ENCODE peak calls at places on chromosomes 13 and 19, in ten cellular contexts. One of them, this sample, is unnamed.

GRCh38 chr19:40421468-40421778 is 4.4 kb downstream of the SERTAD1 start:
- DNase-seq in NCI-H2081: no peak
- DNase-seq in cardiac muscle cell: no peak
- DNase-seq in SK-N-MC: no peak
- DNase-seq in stimulated activated CD8-positive, alpha-beta memory T cell treated with anti-CD3 and anti-CD28 coated beads, Interleukin-2, amount 100 ng/mL, for 48 hours: no peak
- DNase-seq in C1 segment of cervical spinal cord: no peak
- DNase-seq in DMS 273 treated with DMSO at 0.1 percent for 48 hours: no peak
- DNase-seq in neural crest cell: no peak
- DNase-seq in NCI-H1436: no peak
- DNase-seq in sciatic nerve: no peak
- DNase-seq in this sample: no peak

GRCh38 chr13:113126265-113127150 is 3.9 kb downstream of the F10 start:
- DNase-seq in NCI-H1436: no peak
- DNase-seq in sciatic nerve: peak; percentile 32
- DNase-seq in SK-N-MC: no peak
- DNase-seq in cardiac muscle cell: no peak
- DNase-seq in stimulated activated CD8-positive, alpha-beta memory T cell treated with anti-CD3 and anti-CD28 coated beads, Interleukin-2, amount 100 ng/mL, for 48 hours: no peak
- DNase-seq in DMS 273 treated with DMSO at 0.1 percent for 48 hours: no peak
- DNase-seq in neural crest cell: no peak
- DNase-seq in C1 segment of cervical spinal cord: no peak
- DNase-seq in NCI-H2081: no peak
- DNase-seq in this sample: peak; percentile 36

GRCh38 chr13:31945202-31945978 is 86.2 kb upstream of the FRY start:
- DNase-seq in NCI-H2081: peak; percentile 59
- DNase-seq in SK-N-MC: no peak
- DNase-seq in neural crest cell: no peak
- DNase-seq in sciatic nerve: peak; percentile 79
- DNase-seq in C1 segment of cervical spinal cord: no peak
- DNase-seq in DMS 273 treated with DMSO at 0.1 percent for 48 hours: peak; percentile 86
- DNase-seq in cardiac muscle cell: peak; percentile 79
- DNase-seq in stimulated activated CD8-positive, alpha-beta memory T cell treated with anti-CD3 and anti-CD28 coated beads, Interleukin-2, amount 100 ng/mL, for 48 hours: no peak
- DNase-seq in NCI-H1436: peak; percentile 30
- DNase-seq in this sample: peak; percentile 60

GRCh38 chr13:30696278-30697176 is 38.8 kb upstream of the ALOX5AP start:
- DNase-seq in NCI-H1436: no peak
- DNase-seq in stimulated activated CD8-positive, alpha-beta memory T cell treated with anti-CD3 and anti-CD28 coated beads, Interleukin-2, amount 100 ng/mL, for 48 hours: no peak
- DNase-seq in sciatic nerve: no peak
- DNase-seq in cardiac muscle cell: peak; percentile 54
- DNase-seq in SK-N-MC: no peak
- DNase-seq in NCI-H2081: peak; percentile 2
- DNase-seq in neural crest cell: no peak
- DNase-seq in C1 segment of cervical spinal cord: no peak
- DNase-seq in DMS 273 treated with DMSO at 0.1 percent for 48 hours: no peak
- DNase-seq in this sample: no peak

GRCh38 chr13:51148223-51148951 is 37.3 kb upstream of the C13orf42 start:
- DNase-seq in cardiac muscle cell: peak; percentile 5
- DNase-seq in SK-N-MC: peak; percentile 77
- DNase-seq in DMS 273 treated with DMSO at 0.1 percent for 48 hours: no peak
- DNase-seq in C1 segment of cervical spinal cord: no peak
- DNase-seq in neural crest cell: no peak
- DNase-seq in stimulated activated CD8-positive, alpha-beta memory T cell treated with anti-CD3 and anti-CD28 coated beads, Interleukin-2, amount 100 ng/mL, for 48 hours: no peak
- DNase-seq in NCI-H1436: no peak
- DNase-seq in NCI-H2081: peak; percentile 81
- DNase-seq in sciatic nerve: no peak
- DNase-seq in this sample: no peak

GRCh38 chr13:38781539-38781938 is 94.7 kb downstream of the FREM2 start:
- DNase-seq in cardiac muscle cell: no peak
- DNase-seq in NCI-H2081: no peak
- DNase-seq in SK-N-MC: no peak
- DNase-seq in sciatic nerve: no peak
- DNase-seq in stimulated activated CD8-positive, alpha-beta memory T cell treated with anti-CD3 and anti-CD28 coated beads, Interleukin-2, amount 100 ng/mL, for 48 hours: no peak
- DNase-seq in DMS 273 treated with DMSO at 0.1 percent for 48 hours: no peak
- DNase-seq in C1 segment of cervical spinal cord: no peak
- DNase-seq in neural crest cell: no peak
- DNase-seq in NCI-H1436: no peak
- DNase-seq in this sample: no peak

GRCh38 chr19:57872450-57872849 is 16.4 kb downstream of the ZNF814 start:
- DNase-seq in stimulated activated CD8-positive, alpha-beta memory T cell treated with anti-CD3 and anti-CD28 coated beads, Interleukin-2, amount 100 ng/mL, for 48 hours: no peak
- DNase-seq in DMS 273 treated with DMSO at 0.1 percent for 48 hours: no peak
- DNase-seq in NCI-H2081: no peak
- DNase-seq in NCI-H1436: no peak
- DNase-seq in SK-N-MC: no peak
- DNase-seq in C1 segment of cervical spinal cord: no peak
- DNase-seq in sciatic nerve: no peak
- DNase-seq in neural crest cell: no peak
- DNase-seq in cardiac muscle cell: no peak
- DNase-seq in this sample: no peak

GRCh38 chr19:18636183-18636968 is 452 bp upstream of the KLHL26 start:
- DNase-seq in NCI-H1436: peak; percentile 95
- DNase-seq in cardiac muscle cell: peak; percentile 97
- DNase-seq in SK-N-MC: peak; percentile 88
- DNase-seq in stimulated activated CD8-positive, alpha-beta memory T cell treated with anti-CD3 and anti-CD28 coated beads, Interleukin-2, amount 100 ng/mL, for 48 hours: peak; percentile 100
- DNase-seq in neural crest cell: peak; percentile 99
- DNase-seq in NCI-H2081: peak; percentile 91
- DNase-seq in C1 segment of cervical spinal cord: peak; percentile 79
- DNase-seq in DMS 273 treated with DMSO at 0.1 percent for 48 hours: peak; percentile 50
- DNase-seq in sciatic nerve: peak; percentile 100
- DNase-seq in this sample: peak; percentile 91

GRCh38 chr13:31775686-31776085 is 36.4 kb downstream of the RXFP2 start:
- DNase-seq in sciatic nerve: peak; percentile 64
- DNase-seq in SK-N-MC: no peak
- DNase-seq in cardiac muscle cell: peak; percentile 78
- DNase-seq in NCI-H1436: no peak
- DNase-seq in neural crest cell: no peak
- DNase-seq in NCI-H2081: no peak
- DNase-seq in C1 segment of cervical spinal cord: no peak
- DNase-seq in DMS 273 treated with DMSO at 0.1 percent for 48 hours: no peak
- DNase-seq in stimulated activated CD8-positive, alpha-beta memory T cell treated with anti-CD3 and anti-CD28 coated beads, Interleukin-2, amount 100 ng/mL, for 48 hours: no peak
- DNase-seq in this sample: no peak

GRCh38 chr13:28429685-28430290 is 65.1 kb downstream of the FLT1 start:
- DNase-seq in cardiac muscle cell: peak; percentile 33
- DNase-seq in SK-N-MC: no peak
- DNase-seq in DMS 273 treated with DMSO at 0.1 percent for 48 hours: no peak
- DNase-seq in stimulated activated CD8-positive, alpha-beta memory T cell treated with anti-CD3 and anti-CD28 coated beads, Interleukin-2, amount 100 ng/mL, for 48 hours: no peak
- DNase-seq in neural crest cell: no peak
- DNase-seq in C1 segment of cervical spinal cord: no peak
- DNase-seq in sciatic nerve: no peak
- DNase-seq in NCI-H2081: no peak
- DNase-seq in NCI-H1436: no peak
- DNase-seq in this sample: no peak

GRCh38 chr19:2992958-2993357 is 15.6 kb downstream of the TLE6 start:
- DNase-seq in cardiac muscle cell: no peak
- DNase-seq in NCI-H1436: peak; percentile 60
- DNase-seq in NCI-H2081: no peak
- DNase-seq in sciatic nerve: no peak
- DNase-seq in DMS 273 treated with DMSO at 0.1 percent for 48 hours: no peak
- DNase-seq in SK-N-MC: no peak
- DNase-seq in neural crest cell: no peak
- DNase-seq in C1 segment of cervical spinal cord: no peak
- DNase-seq in stimulated activated CD8-positive, alpha-beta memory T cell treated with anti-CD3 and anti-CD28 coated beads, Interleukin-2, amount 100 ng/mL, for 48 hours: no peak
- DNase-seq in this sample: no peak

GRCh38 chr19:4730740-4731171 is 7.1 kb upstream of the DPP9 start:
- DNase-seq in sciatic nerve: no peak
- DNase-seq in DMS 273 treated with DMSO at 0.1 percent for 48 hours: no peak
- DNase-seq in cardiac muscle cell: no peak
- DNase-seq in SK-N-MC: no peak
- DNase-seq in NCI-H1436: no peak
- DNase-seq in neural crest cell: peak; percentile 36
- DNase-seq in NCI-H2081: no peak
- DNase-seq in stimulated activated CD8-positive, alpha-beta memory T cell treated with anti-CD3 and anti-CD28 coated beads, Interleukin-2, amount 100 ng/mL, for 48 hours: peak; percentile 60
- DNase-seq in C1 segment of cervical spinal cord: no peak
- DNase-seq in this sample: no peak

GRCh38 chr19:17180997-17181702 is 34.0 kb upstream of the USE1 start:
- DNase-seq in NCI-H1436: no peak
- DNase-seq in NCI-H2081: no peak
- DNase-seq in C1 segment of cervical spinal cord: no peak
- DNase-seq in stimulated activated CD8-positive, alpha-beta memory T cell treated with anti-CD3 and anti-CD28 coated beads, Interleukin-2, amount 100 ng/mL, for 48 hours: no peak
- DNase-seq in DMS 273 treated with DMSO at 0.1 percent for 48 hours: no peak
- DNase-seq in SK-N-MC: no peak
- DNase-seq in sciatic nerve: no peak
- DNase-seq in neural crest cell: no peak
- DNase-seq in cardiac muscle cell: no peak
- DNase-seq in this sample: no peak

GRCh38 chr19:14979498-14980255 is at the start of gene SLC1A6:
- DNase-seq in cardiac muscle cell: no peak
- DNase-seq in stimulated activated CD8-positive, alpha-beta memory T cell treated with anti-CD3 and anti-CD28 coated beads, Interleukin-2, amount 100 ng/mL, for 48 hours: no peak
- DNase-seq in SK-N-MC: no peak
- DNase-seq in NCI-H1436: no peak
- DNase-seq in NCI-H2081: no peak
- DNase-seq in neural crest cell: peak; percentile 22
- DNase-seq in sciatic nerve: no peak
- DNase-seq in DMS 273 treated with DMSO at 0.1 percent for 48 hours: no peak
- DNase-seq in C1 segment of cervical spinal cord: no peak
- DNase-seq in this sample: no peak

GRCh38 chr19:41230067-41230857 is 11.2 kb downstream of the AXL start:
- DNase-seq in NCI-H2081: no peak
- DNase-seq in C1 segment of cervical spinal cord: no peak
- DNase-seq in NCI-H1436: no peak
- DNase-seq in neural crest cell: no peak
- DNase-seq in sciatic nerve: no peak
- DNase-seq in stimulated activated CD8-positive, alpha-beta memory T cell treated with anti-CD3 and anti-CD28 coated beads, Interleukin-2, amount 100 ng/mL, for 48 hours: no peak
- DNase-seq in SK-N-MC: no peak
- DNase-seq in cardiac muscle cell: no peak
- DNase-seq in DMS 273 treated with DMSO at 0.1 percent for 48 hours: no peak
- DNase-seq in this sample: no peak

This sample was measured in dorsolateral prefrontal cortex.